ENCODE peak calls at places on chromosomes 12 and 14, in seven cellular contexts. A is AG10803, H is fibroblast of pulmonary artery, L is fibroblast of mammary gland, E is neural progenitor cell, C is lower lobe of right lung, Q is coronary artery. G is an unnamed sample.

GRCh38 chr12:123490089-123490488 is 32.1 kb downstream of the SNRNP35 start:
- DNase-seq in E (no peak), Q (no peak), C (no peak), L (no peak), A (no peak), H (no peak), G (no peak)

GRCh38 chr14:65019944-65020566 is 33.4 kb downstream of the FNTB start:
- DNase-seq in E (peak; percentile 81), L (peak; percentile 87), H (peak; percentile 92), A (peak; percentile 84), Q (no peak), C (no peak), G (peak; percentile 92)

GRCh38 chr12:79983969-79984629 is 49.2 kb upstream of the PPP1R12A start:
- DNase-seq in L (peak; percentile 69), E (peak; percentile 42), Q (no peak), H (peak; percentile 45), C (no peak), A (peak; percentile 47), G (peak; percentile 29)

GRCh38 chr12:109737631-109738030 is 24.0 kb downstream of the FAM222A start:
- DNase-seq in H (no peak), Q (no peak), C (no peak), E (no peak), A (no peak), L (no peak), G (no peak)

GRCh38 chr14:55454264-55455151 is 14.1 kb upstream of the TBPL2 start:
- DNase-seq in A (peak; percentile 52), C (no peak), H (peak; percentile 92), L (peak; percentile 92), Q (no peak), E (peak; percentile 16), G (peak; percentile 70)

GRCh38 chr12:21825924-21826548 is 51.5 kb upstream of the KCNJ8 start:
- DNase-seq in Q (no peak), C (no peak), A (no peak), H (no peak), L (peak; percentile 8), E (no peak), G (no peak)

GRCh38 chr14:95609398-95609990 is 74.6 kb downstream of the GLRX5 start:
- DNase-seq in L (peak; percentile 48), E (peak; percentile 82), H (peak; percentile 19), C (no peak), Q (no peak), A (peak; percentile 16), G (peak; percentile 19)

GRCh38 chr14:80464531-80465149 is 253.3 kb upstream of the DIO2 start:
- DNase-seq in C (no peak), L (no peak), H (no peak), E (peak; percentile 24), A (no peak), Q (no peak), G (no peak)

GRCh38 chr12:60197589-60197988 is 601.8 kb downstream of the SLC16A7 start:
- DNase-seq in Q (no peak), E (no peak), C (no peak), A (peak; percentile 55), L (peak; percentile 67), H (peak; percentile 48), G (peak; percentile 23)

GRCh38 chr12:113948151-113948914 is 17.8 kb downstream of the RBM19 start:
- DNase-seq in Q (no peak), A (no peak), H (no peak), E (no peak), L (no peak), C (no peak), G (no peak)

GRCh38 chr14:32657081-32657480 is 281.6 kb upstream of the NPAS3 start:
- DNase-seq in A (peak; percentile 68), C (peak; percentile 43), H (peak; percentile 80), Q (no peak), E (no peak), L (peak; percentile 92), G (peak; percentile 89)

GRCh38 chr12:24643120-24644119 is 305.5 kb downstream of the BCAT1 start:
- DNase-seq in L (no peak), Q (no peak), E (no peak), H (no peak), C (no peak), A (no peak), G (no peak)

GRCh38 chr12:46908936-46909635 is 83.3 kb upstream of the SLC38A4 start:
- DNase-seq in C (no peak), E (no peak), L (no peak), Q (no peak), H (no peak), A (no peak), G (no peak)

GRCh38 chr12:46907791-46908190 is 82.0 kb upstream of the SLC38A4 start:
- DNase-seq in E (no peak), C (no peak), A (no peak), L (no peak), Q (no peak), H (no peak), G (no peak)

GRCh38 chr12:46904406-46905240 is 78.8 kb upstream of the SLC38A4 start:
- DNase-seq in E (no peak), L (no peak), C (no peak), A (peak; percentile 78), Q (no peak), H (peak; percentile 11), G (peak; percentile 16)

GRCh38 chr12:46910830-46911229 is 85.0 kb upstream of the SLC38A4 start:
- DNase-seq in L (no peak), H (no peak), Q (no peak), A (no peak), E (no peak), C (no peak), G (no peak)

GRCh38 chr12:46908236-46908935 is 82.6 kb upstream of the SLC38A4 start:
- DNase-seq in C (no peak), Q (no peak), L (peak; percentile 52), H (peak; percentile 21), E (no peak), A (peak; percentile 60), G (peak; percentile 33)
- TF ChIP-seq CTCF in C (no peak), Q (no peak), L (no peak), H (no peak), E (no peak), A (no peak), G (no peak)

GRCh38 chr12:131092911-131093901 is 139.5 kb downstream of the ADGRD1 start:
- DNase-seq in C (peak; percentile 44), A (no peak), E (no peak), L (no peak), H (no peak), Q (peak; percentile 62), G (no peak)

GRCh38 chr12:131094831-131095805 is 141.4 kb downstream of the ADGRD1 start:
- DNase-seq in C (peak; percentile 32), E (no peak), L (no peak), Q (peak; percentile 66), A (no peak), H (no peak), G (no peak)

GRCh38 chr12:131095826-131096680 is 142.3 kb downstream of the ADGRD1 start:
- DNase-seq in L (no peak), C (peak; percentile 24), A (no peak), E (no peak), Q (peak; percentile 62), H (no peak), G (no peak)

GRCh38 chr12:131091976-131092691 is 138.4 kb downstream of the ADGRD1 start:
- DNase-seq in H (no peak), Q (peak; percentile 69), A (no peak), L (no peak), E (no peak), C (peak; percentile 30), G (no peak)

DNA sequence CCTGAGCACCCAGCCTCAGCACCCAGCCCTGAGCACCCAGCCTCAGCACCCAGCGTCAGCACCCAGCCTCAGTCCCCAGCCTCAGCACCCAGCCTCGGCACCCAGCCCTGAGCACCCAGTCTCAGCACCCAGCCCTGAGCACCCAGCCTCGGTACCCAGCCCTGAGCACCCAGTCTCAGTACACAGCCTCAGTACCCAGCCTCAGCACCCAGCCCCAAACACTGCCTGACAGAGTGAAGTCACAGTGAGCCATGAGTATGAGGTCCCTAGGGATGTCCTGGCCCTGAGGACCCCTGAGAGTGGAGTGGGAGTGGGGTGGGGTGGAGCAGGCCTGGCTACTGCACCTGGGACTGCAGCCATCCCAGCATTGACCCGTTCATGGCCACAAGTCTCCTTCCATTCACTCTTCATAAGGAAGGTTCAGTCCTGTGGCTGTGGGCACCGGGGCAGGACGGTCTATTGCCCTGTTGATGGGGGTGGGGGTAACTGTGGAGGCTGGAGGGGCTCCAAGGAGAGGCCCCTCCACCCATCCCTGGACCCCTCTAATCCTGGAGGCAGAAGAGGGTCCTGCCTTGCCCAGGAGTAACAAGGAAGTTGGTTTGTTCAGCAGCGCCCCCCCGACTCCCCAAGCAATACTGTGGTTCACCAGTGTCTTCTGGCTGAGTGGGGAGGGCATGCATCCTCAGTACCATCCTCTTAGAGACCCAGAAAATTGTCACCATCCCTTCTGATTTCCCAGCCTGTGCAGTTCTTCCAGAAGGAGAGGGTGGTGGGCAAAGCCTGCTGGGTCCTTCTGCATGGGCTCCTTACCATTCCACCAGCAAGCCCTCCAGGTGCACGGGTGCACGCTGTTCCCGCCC is 140.5 kb downstream of the ADGRD1 start:
- DNase-seq in E (no peak), H (no peak), C (peak; percentile 18), Q (peak; percentile 70), A (no peak), L (no peak), G (no peak)
- H3K4me3 ChIP-seq in E (no peak overlapping the region), H (no peak overlapping the region), C (no peak overlapping the region), Q (no peak overlapping the region), A (no peak overlapping the region), L (no peak overlapping the region), G (no peak overlapping the region)

GRCh38 chr14:103286460-103286859 is 47.6 kb upstream of the EIF5 start:
- DNase-seq in E (no peak), C (no peak), Q (no peak), L (no peak), A (no peak), H (no peak), G (no peak)
- TF ChIP-seq CTCF in E (no peak), C (no peak), Q (no peak), L (no peak), A (no peak), H (no peak), G (no peak)

GRCh38 chr14:102971836-102972606 is 49.6 kb downstream of the AMN start:
- DNase-seq in E (no peak), C (no peak), A (no peak), Q (no peak), L (no peak), H (no peak), G (no peak)

GRCh38 chr14:102969060-102969791 is 46.8 kb downstream of the AMN start:
- DNase-seq in E (no peak), C (no peak), A (no peak), L (no peak), H (no peak), Q (no peak), G (no peak)

GRCh38 chr14:102971314-102971713 is 48.9 kb downstream of the AMN start:
- DNase-seq in L (no peak), C (no peak), H (no peak), Q (no peak), E (no peak), A (no peak), G (no peak)

GRCh38 chr14:102968306-102968705 is 45.8 kb downstream of the AMN start:
- DNase-seq in A (no peak), L (no peak), H (no peak), Q (no peak), C (no peak), E (no peak), G (no peak)

DNA sequence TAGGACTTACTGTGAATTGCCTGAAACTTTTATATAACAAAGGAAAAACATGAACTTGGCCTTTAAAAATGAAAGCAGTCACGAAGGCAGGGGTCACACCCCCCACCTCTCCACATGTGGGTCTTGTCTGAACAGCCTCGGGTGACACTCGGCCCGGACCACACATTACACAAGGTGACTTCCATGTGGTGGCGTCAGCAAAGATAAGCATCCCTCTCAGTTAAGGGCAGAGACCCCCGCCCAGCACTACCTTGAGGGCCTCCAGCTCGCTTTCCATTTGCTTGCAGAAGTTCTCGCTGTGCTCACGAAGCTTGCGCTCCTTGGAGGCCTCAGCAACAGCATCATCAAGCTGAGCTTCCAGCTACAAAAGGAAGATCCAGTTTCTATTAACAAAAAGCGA is 47.4 kb downstream of the AMN start:
- DNase-seq in A (no peak), L (no peak), E (no peak), H (no peak), Q (no peak), C (no peak), G (no peak)
- H3K4me3 ChIP-seq in A (no peak overlapping the region), L (no peak overlapping the region), E (no peak overlapping the region), H (no peak overlapping the region), Q (no peak overlapping the region), C (no peak overlapping the region), G (no peak overlapping the region)